ENCODE peak calls at places on chromosomes 12 and 14, in six cellular contexts. A, P, M, E, I and V are unnamed samples.

GRCh38 chr14:66379116-66379515 is 107.1 kb upstream of the CCDC196 start:
- DNase-seq in A (no peak), I (no peak), E (no peak), M (no peak), P (peak), V (no peak)

GRCh38 chr12:105945935-105946334 is 192.8 kb downstream of the NUAK1 start:
- DNase-seq in M (no peak), P (no peak), A (no peak), I (no peak), E (no peak), V (no peak)

GRCh38 chr14:24378981-24379906 is 11.3 kb downstream of the NFATC4 start:
- DNase-seq in I (no peak), A (no peak), M (no peak), E (no peak), P (no peak), V (no peak)

GRCh38 chr12:53805801-53806200 is 54.0 kb upstream of the CISTR start:
- DNase-seq in E (no peak), M (no peak), P (no peak), A (no peak), I (no peak), V (no peak)

GRCh38 chr12:56037161-56037560 is 4.6 kb upstream of the RPS26 start:
- DNase-seq in P (no peak), A (no peak), E (no peak), M (no peak), I (no peak), V (no peak)

GRCh38 chr12:119594399-119594730 is 791 bp downstream of the TMEM233 start:
- DNase-seq in A (peak), E (peak), M (no peak), I (no peak), P (no peak), V (no peak)

GRCh38 chr14:94079891-94080605 is 954 bp downstream of the DDX24 start:
- DNase-seq in E (no peak), A (no peak), I (no peak), P (no peak), M (no peak), V (no peak)

GRCh38 chr12:6608592-6609311 is 1.6 kb upstream of the CHD4 start:
- DNase-seq in M (no peak), P (no peak), I (peak), E (no peak), A (no peak), V (no peak)

GRCh38 chr12:15856097-15856982 is 25.8 kb upstream of the STRAP start:
- DNase-seq in E (no peak), A (no peak), I (no peak), M (peak), P (peak), V (no peak)

GRCh38 chr12:102950950-102951490 is 6.5 kb upstream of the ASCL1 start:
- DNase-seq in P (no peak), A (peak), M (no peak), I (no peak), E (no peak), V (no peak)

GRCh38 chr14:92539875-92540274 is 26.3 kb downstream of the RIN3 start:
- DNase-seq in E (no peak), I (no peak), A (peak), P (no peak), M (no peak), V (no peak)

GRCh38 chr12:64400041-64400440 is 4.2 kb upstream of the XPOT start:
- DNase-seq in A (no peak), M (no peak), I (no peak), P (no peak), E (no peak), V (no peak)

GRCh38 chr12:51669996-51670395 is 79.0 kb downstream of the SCN8A start:
- DNase-seq in M (no peak), P (no peak), A (no peak), E (no peak), I (no peak), V (no peak)

GRCh38 chr12:56146492-56147460 is 5.6 kb upstream of the MYL6B start:
- DNase-seq in A (no peak), E (no peak), I (no peak), M (peak), P (no peak), V (no peak)

GRCh38 chr14:60250318-60251035 is 1.5 kb downstream of the PPM1A start:
- DNase-seq in M (peak), A (no peak), E (peak), P (no peak), I (no peak), V (no peak)

GRCh38 chr12:14995583-14996425 is 23.0 kb downstream of the PDE6H start:
- DNase-seq in I (no peak), E (peak), A (no peak), P (no peak), M (no peak), V (no peak)

GRCh38 chr14:89366580-89367448 is 50.2 kb downstream of the FOXN3 start:
- DNase-seq in M (peak), I (no peak), E (no peak), P (no peak), A (no peak), V (no peak)

GRCh38 chr14:56751471-56751870 is 58.8 kb downstream of the OTX2 start:
- DNase-seq in P (no peak), A (no peak), I (no peak), M (no peak), E (no peak), V (no peak)

GRCh38 chr12:110640275-110641025 is 26.5 kb downstream of the TCTN1 start:
- DNase-seq in E (no peak), A (no peak), M (no peak), I (no peak), P (no peak), V (no peak)
- H3K27ac ChIP-seq in E (no peak), A (no peak), M (no peak), I (no peak), P (no peak), V (no peak)

DNA sequence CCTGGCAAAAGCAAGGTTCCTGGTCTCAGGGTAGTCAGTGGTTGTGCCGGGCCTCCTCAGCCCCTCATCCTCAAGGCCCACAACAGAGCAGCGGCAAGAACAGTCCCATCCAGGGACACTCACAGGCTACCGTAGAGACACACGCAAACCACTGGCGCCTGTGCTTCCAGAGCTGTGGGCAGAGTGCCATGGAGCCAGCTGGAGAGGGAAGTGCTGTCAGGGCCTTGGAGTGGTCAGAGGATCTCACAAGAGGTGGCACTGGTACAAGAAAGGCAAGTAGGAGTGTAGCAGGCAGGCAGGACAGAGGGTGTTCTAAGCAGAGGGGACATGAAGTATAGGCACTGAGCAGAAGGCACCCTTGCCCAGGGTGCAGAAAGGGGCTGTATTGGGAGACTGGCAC is 34.6 kb downstream of the ANKRD9 start:
- DNase-seq in I (no peak), E (no peak), P (peak), M (peak), A (no peak), V (no peak)
- TF ChIP-seq POLR2AphosphoS5 in I (no peak), E (no peak), P (peak), M (no peak), A (no peak), V (no peak)

GRCh38 chr14:35632276-35633071 is 98.5 kb downstream of the INSM2 start:
- DNase-seq in I (no peak), M (no peak), A (no peak), P (no peak), E (no peak), V (no peak)
- H3K27ac ChIP-seq in I (no peak), M (no peak), A (no peak), P (no peak), E (no peak), V (no peak)

DNA sequence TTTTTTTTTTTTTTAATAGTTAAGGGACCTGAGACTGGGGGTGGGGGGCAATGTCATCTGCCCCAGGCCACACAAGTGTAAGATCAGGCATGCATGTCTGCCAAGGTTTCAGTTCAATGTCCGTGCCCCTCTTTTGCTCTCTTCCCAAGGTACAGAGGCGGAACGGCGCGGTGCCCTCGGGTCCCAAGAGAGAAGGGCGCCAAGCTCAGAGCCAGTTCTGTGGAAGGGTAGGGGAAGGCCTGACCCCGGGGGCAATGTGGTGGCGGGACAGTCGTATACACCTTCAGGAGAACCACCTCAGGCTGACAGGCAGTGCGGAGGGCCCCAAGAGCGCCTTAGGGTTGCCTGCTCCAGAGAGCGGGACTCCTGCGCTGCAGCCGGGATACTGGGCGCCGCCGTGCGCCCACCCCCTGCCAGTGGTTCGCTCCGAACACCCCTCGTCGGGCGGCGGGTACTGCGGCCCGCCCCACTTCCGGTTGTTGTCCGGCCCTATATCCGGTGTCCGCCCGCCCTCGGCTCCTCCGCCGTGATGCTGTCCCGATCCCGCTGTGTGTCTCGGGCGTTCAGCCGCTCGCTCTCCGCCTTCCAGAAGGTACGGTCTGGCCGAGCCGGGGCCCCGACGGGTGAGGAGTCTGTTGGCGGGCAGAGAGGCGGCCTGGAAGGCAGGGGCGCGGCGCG is at the start of gene DLST:
- DNase-seq in P (peak), I (peak), E (peak), A (peak), M (peak), V (no peak)
- TF ChIP-seq POLR2AphosphoS5 in P (peak), I (peak), E (peak), A (peak), M (peak), V (peak)

GRCh38 chr12:8917751-8918150 is 3.4 kb downstream of the PHC1 start:
- DNase-seq in E (no peak), I (no peak), M (no peak), A (no peak), P (no peak), V (no peak)

GRCh38 chr12:8914716-8915526 is 612 bp downstream of the PHC1 start:
- DNase-seq in I (peak), E (peak), M (peak), P (peak), A (peak), V (peak)

GRCh38 chr12:8913702-8914032 is 642 bp upstream of the PHC1 start:
- DNase-seq in A (no peak), M (no peak), P (no peak), I (no peak), E (no peak), V (no peak)

GRCh38 chr12:8917031-8917430 is 2.7 kb downstream of the PHC1 start:
- DNase-seq in P (no peak), I (no peak), E (no peak), M (no peak), A (no peak), V (no peak)

GRCh38 chr12:8916154-8916553 is 1.8 kb downstream of the PHC1 start:
- DNase-seq in E (no peak), M (no peak), I (no peak), P (no peak), A (no peak), V (no peak)
- H3K27ac ChIP-seq in E (no peak), M (no peak), I (no peak), P (no peak), A (no peak), V (no peak)

GRCh38 chr12:124411953-124412645 is 117.2 kb downstream of the RFLNA start:
- DNase-seq in M (no peak), I (no peak), A (peak), P (no peak), E (no peak), V (no peak)
- TF ChIP-seq POLR2AphosphoS5 in M (no peak), I (no peak), A (no peak), P (no peak), E (no peak), V (no peak)

GRCh38 chr12:116684891-116685290 is 53.0 kb downstream of the SPRING1 start:
- DNase-seq in A (no peak), P (no peak), I (peak), M (no peak), E (no peak), V (no peak)

GRCh38 chr12:116689586-116689985 is 48.3 kb downstream of the SPRING1 start:
- DNase-seq in A (no peak), E (no peak), P (no peak), I (peak), M (no peak), V (no peak)

GRCh38 chr12:116691205-116691604 is 46.7 kb downstream of the SPRING1 start:
- DNase-seq in I (peak), P (no peak), E (no peak), M (no peak), A (no peak), V (no peak)

GRCh38 chr12:116690016-116690709 is 47.7 kb downstream of the SPRING1 start:
- DNase-seq in E (peak), M (no peak), A (no peak), I (peak), P (no peak), V (no peak)

DNA sequence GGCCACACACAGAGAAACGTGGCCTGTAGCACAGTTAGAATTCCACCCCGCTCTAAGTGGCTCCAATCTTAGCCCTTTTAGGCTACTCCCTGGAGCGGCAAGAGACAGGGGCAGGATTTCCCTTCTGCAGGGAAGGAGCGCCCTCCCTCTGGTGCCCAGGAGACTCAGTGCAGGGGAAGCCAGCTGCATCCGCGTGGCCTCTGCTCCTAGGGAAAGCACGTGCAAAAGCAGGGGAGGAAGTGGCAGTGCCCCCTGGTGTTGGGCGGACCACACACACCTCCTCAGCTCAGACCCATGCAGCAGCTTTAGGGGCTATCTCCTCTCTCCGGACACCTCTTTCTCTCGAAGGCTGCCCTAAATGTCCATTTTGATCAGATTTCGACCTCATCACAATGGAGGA is 50.0 kb downstream of the SPRING1 start:
- DNase-seq in I (peak), P (no peak), A (no peak), E (peak), M (peak), V (no peak)
- H3K27ac ChIP-seq in I (no peak), P (no peak), A (no peak), E (no peak), M (no peak), V (no peak)